ENCODE peak calls at places on chromosome 9, in four cellular contexts. V is GM12878, Q is HL-60, G is K562. N is an unnamed sample.

GRCh38 chr9:128349772-128350171 is 9.4 kb downstream of the SLC27A4 start:
- DNase-seq in V (no peak), Q (no peak), G (no peak), N (no peak)

GRCh38 chr9:131701789-131702337 is 38.0 kb downstream of the RAPGEF1 start:
- DNase-seq in V (no peak), Q (no peak), G (no peak), N (no peak)

GRCh38 chr9:137244486-137245449 is 3.7 kb downstream of the TUBB4B start:
- DNase-seq in V (no peak), Q (no peak), G (no peak), N (no peak)

GRCh38 chr9:130927995-130928900 is 10.8 kb downstream of the FIBCD1 start:
- DNase-seq in V (peak; percentile 70), Q (no peak), G (no peak), N (peak; percentile 69)

GRCh38 chr9:92710368-92710767 is 40.4 kb upstream of the IPPK start:
- DNase-seq in V (no peak), Q (no peak), G (no peak), N (no peak)

GRCh38 chr9:107286057-107286456 is 3.0 kb downstream of the RAD23B start:
- DNase-seq in V (no peak), Q (no peak), G (peak; percentile 59), N (no peak)

GRCh38 chr9:135164036-135164435 is 76.6 kb downstream of the OLFM1 start:
- DNase-seq in V (no peak), Q (no peak), G (no peak), N (no peak)

GRCh38 chr9:116278326-116278725 is 124.7 kb downstream of the PAPPA start:
- DNase-seq in V (no peak), Q (no peak), G (no peak), N (no peak)

GRCh38 chr9:35579130-35579529 is 25.9 kb upstream of the TESK1 start:
- DNase-seq in V (peak; percentile 35), Q (peak; percentile 5), G (no peak), N (no peak)

GRCh38 chr9:116032683-116033440 is 120.7 kb upstream of the PAPPA start:
- DNase-seq in V (no peak), Q (no peak), G (no peak), N (no peak)

GRCh38 chr9:126436545-126437269 is 110.1 kb downstream of the MVB12B start:
- DNase-seq in V (no peak), Q (no peak), G (no peak), N (no peak)

GRCh38 chr9:92592537-92592936 is 56.7 kb upstream of the ECM2 start:
- DNase-seq in V (no peak), Q (no peak), G (no peak), N (no peak)

GRCh38 chr9:12878342-12878978 is 103.6 kb downstream of the LURAP1L start:
- DNase-seq in V (no peak), Q (no peak), G (no peak), N (no peak)

GRCh38 chr9:81868145-81868544 is 60.1 kb upstream of the SPATA31D4 start:
- DNase-seq in V (no peak), Q (no peak), G (no peak), N (no peak)

GRCh38 chr9:5578698-5579085 is 50.2 kb upstream of the RIC1 start:
- DNase-seq in V (no peak), Q (no peak), G (no peak), N (no peak)

GRCh38 chr9:37198034-37198718 is 77.8 kb downstream of the ZCCHC7 start:
- DNase-seq in V (no peak), Q (no peak), G (peak; percentile 48), N (no peak)

GRCh38 chr9:91572044-91572443 is 148.4 kb upstream of the NFIL3 start:
- DNase-seq in V (no peak), Q (no peak), G (no peak), N (no peak)

GRCh38 chr9:132507670-132508469 is 74.5 kb upstream of the BARHL1 start:
- DNase-seq in V (no peak), Q (peak; percentile 8), G (peak; percentile 79), N (peak; percentile 91)

GRCh38 chr9:79988126-79988525 is 416.4 kb downstream of the TLE4 start:
- DNase-seq in V (no peak), Q (no peak), G (no peak), N (no peak)

GRCh38 chr9:130421802-130422276 is 22.9 kb upstream of the ASS1 start:
- DNase-seq in V (no peak), Q (no peak), G (no peak), N (no peak)

GRCh38 chr9:126676685-126677143 is 63.0 kb downstream of the LMX1B start:
- DNase-seq in V (no peak), Q (no peak), G (no peak), N (no peak)

GRCh38 chr9:98732801-98733200 is 24.1 kb upstream of the GABBR2 start:
- DNase-seq in V (no peak), Q (no peak), G (no peak), N (no peak)

GRCh38 chr9:36543916-36544315 is 28.8 kb upstream of the MELK start:
- DNase-seq in V (no peak), Q (no peak), G (no peak), N (no peak)

GRCh38 chr9:78001946-78002731 is 29.5 kb downstream of the GNAQ start:
- DNase-seq in V (no peak), Q (no peak), G (peak; percentile 45), N (no peak)

GRCh38 chr9:86714976-86715375 is 232.3 kb downstream of the GAS1 start:
- DNase-seq in V (no peak), Q (no peak), G (no peak), N (no peak)

GRCh38 chr9:136237486-136238341 is 7.9 kb downstream of the QSOX2 start:
- DNase-seq in V (no peak), Q (no peak), G (peak; percentile 90), N (no peak)

GRCh38 chr9:78130853-78131252 is 99.2 kb upstream of the GNAQ start:
- DNase-seq in V (no peak), Q (no peak), G (no peak), N (no peak)

GRCh38 chr9:36140086-36141084 is 3.9 kb downstream of the GLIPR2 start:
- DNase-seq in V (no peak), Q (no peak), G (no peak), N (no peak)

GRCh38 chr9:78121488-78121887 is 89.9 kb upstream of the GNAQ start:
- DNase-seq in V (no peak), Q (no peak), G (peak; percentile 65), N (no peak)

GRCh38 chr9:30967484-30967883 is 1417.0 kb upstream of the ACO1 start:
- DNase-seq in V (no peak), Q (no peak), G (no peak), N (no peak)

GRCh38 chr9:111068816-111069215 is 30.5 kb upstream of the LPAR1 start:
- DNase-seq in V (no peak), Q (peak; percentile 52), G (no peak), N (no peak)

GRCh38 chr9:89079421-89079820 is 88.2 kb downstream of the S1PR3 start:
- DNase-seq in V (no peak), Q (no peak), G (no peak), N (no peak)
- TF ChIP-seq SPI1 in V (no peak), Q (no peak), G (no peak), N (no peak)

GRCh38 chr9:123929177-123929869 is 603 bp downstream of the DENND1A start:
- DNase-seq in V (no peak), Q (no peak), G (peak; percentile 49), N (no peak)

GRCh38 chr9:123929870-123930831 is at the start of gene DENND1A:
- DNase-seq in V (no peak), Q (peak; percentile 73), G (peak; percentile 95), N (peak; percentile 96)

GRCh38 chr9:123926986-123927385 is 2.9 kb downstream of the DENND1A start:
- DNase-seq in V (no peak), Q (no peak), G (no peak), N (no peak)

GRCh38 chr9:123927625-123928308 is 2.2 kb downstream of the DENND1A start:
- DNase-seq in V (peak; percentile 58), Q (peak; percentile 77), G (peak; percentile 48), N (no peak)

GRCh38 chr9:123928471-123929176 is 1.3 kb downstream of the DENND1A start:
- DNase-seq in V (no peak), Q (no peak), G (peak; percentile 59), N (no peak)
- TF ChIP-seq SPI1 in V (no peak), Q (no peak), G (no peak), N (no peak)

DNA sequence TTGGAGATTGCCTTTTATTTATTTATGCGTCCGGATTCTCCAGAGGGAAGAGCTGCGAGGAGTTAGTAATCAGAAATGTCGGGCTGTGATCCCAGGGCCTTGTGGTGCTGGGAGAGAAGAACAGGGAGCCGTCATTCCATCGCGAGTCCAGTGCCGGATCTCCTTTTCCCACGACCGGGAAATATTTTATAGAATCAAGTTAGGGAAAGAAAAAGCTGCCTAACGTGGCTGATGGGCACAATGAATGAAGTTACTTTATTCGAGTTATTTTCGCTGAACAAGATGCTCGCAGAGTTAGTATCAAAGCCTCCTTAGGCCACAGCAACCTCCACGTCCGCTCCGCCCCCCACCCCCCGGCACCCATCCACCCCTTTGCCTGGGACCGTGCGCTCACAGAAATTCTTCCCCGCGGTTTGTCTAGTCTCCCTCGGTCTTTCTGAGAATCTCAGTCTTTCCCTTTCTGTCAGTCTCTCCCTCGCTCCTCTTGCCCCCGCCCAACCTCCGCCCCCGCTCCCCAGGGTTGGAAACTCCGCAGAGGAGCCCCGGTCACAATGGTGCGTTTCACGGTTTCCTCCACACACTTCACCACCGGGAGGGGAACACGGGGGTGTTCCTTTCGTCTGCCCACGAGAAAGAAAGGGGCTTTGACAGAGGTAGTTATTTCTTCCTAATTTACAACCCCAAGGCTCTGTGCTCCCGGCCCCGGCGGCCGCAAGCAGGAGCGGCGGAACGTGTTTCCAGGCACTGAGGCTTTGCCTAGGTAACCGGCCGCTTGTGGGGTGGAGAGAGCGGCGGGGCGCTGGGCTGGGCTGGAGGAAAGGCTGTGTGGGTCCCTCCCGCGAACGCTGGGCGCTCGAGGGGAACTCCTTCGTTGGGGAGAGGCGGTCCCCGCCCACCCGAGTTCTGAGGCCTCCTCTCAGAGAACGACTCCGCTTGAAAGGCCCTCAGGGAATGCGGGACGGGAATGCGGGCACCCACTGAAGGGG is 2.0 kb downstream of the NR4A3 start:
- DNase-seq in V (no peak), Q (no peak), G (peak; percentile 23), N (peak; percentile 27)
- TF ChIP-seq SPI1 in V (no peak), Q (no peak), G (no peak), N (no peak)

DNA sequence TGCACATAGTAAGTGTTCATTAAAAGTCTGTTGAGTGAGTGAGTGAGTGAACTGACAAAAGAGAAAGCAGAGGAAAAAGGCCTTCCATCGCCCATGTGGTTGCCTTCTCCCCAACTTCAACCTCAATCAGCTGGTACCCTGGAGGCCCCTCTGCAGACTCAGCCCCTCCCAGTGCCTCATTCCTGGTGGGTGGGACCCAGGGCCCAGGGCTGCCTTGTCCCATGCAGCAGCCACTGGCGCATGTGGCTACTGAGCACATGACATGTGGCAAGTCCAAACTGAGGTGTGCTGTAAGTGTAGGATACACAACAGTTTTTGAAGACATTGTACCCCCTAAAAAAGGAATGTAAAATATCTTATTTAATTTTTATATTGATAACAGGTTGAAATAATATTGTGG is 29.6 kb downstream of the NDUFA8 start:
- DNase-seq in V (no peak), Q (no peak), G (no peak), N (no peak)
- TF ChIP-seq SPI1 in V (no peak), Q (no peak), G (no peak), N (no peak)

N was measured in GM12891.